ENCODE peak calls at places on chromosome 3, in nine cellular contexts. One of them, this sample, is unnamed.

GRCh38 chr3:110575702-110576101 is 495.9 kb upstream of the NECTIN3 start:
- DNase-seq in skeletal muscle cell: no peak
- DNase-seq in fibroblast of mammary gland: no peak
- DNase-seq in mesendoderm: peak; percentile 41
- DNase-seq in heart right ventricle: no peak
- DNase-seq in RWPE1: no peak
- DNase-seq in nucleus accumbens: no peak
- DNase-seq in kidney epithelial cell: no peak
- DNase-seq in adrenal gland: no peak
- DNase-seq in this sample: no peak

GRCh38 chr3:58526124-58526957 is 10.6 kb downstream of the ACOX2 start:
- DNase-seq in kidney epithelial cell: peak; percentile 76
- DNase-seq in adrenal gland: peak; percentile 62
- DNase-seq in skeletal muscle cell: peak; percentile 80
- DNase-seq in RWPE1: peak; percentile 84
- DNase-seq in nucleus accumbens: no peak
- DNase-seq in fibroblast of mammary gland: peak; percentile 96
- DNase-seq in mesendoderm: peak; percentile 81
- DNase-seq in heart right ventricle: no peak
- DNase-seq in this sample: no peak

GRCh38 chr3:36944012-36944640 is 728 bp downstream of the TRANK1 start:
- DNase-seq in RWPE1: peak; percentile 40
- DNase-seq in mesendoderm: peak; percentile 81
- DNase-seq in fibroblast of mammary gland: peak; percentile 48
- DNase-seq in skeletal muscle cell: no peak
- DNase-seq in heart right ventricle: peak; percentile 46
- DNase-seq in adrenal gland: peak; percentile 58
- DNase-seq in kidney epithelial cell: no peak
- DNase-seq in nucleus accumbens: peak; percentile 32
- DNase-seq in this sample: peak; percentile 76

GRCh38 chr3:128084675-128085021 is 32.4 kb downstream of the SEC61A1 start:
- DNase-seq in nucleus accumbens: no peak
- DNase-seq in RWPE1: no peak
- DNase-seq in kidney epithelial cell: no peak
- DNase-seq in mesendoderm: no peak
- DNase-seq in heart right ventricle: no peak
- DNase-seq in fibroblast of mammary gland: no peak
- DNase-seq in adrenal gland: peak; percentile 41
- DNase-seq in skeletal muscle cell: no peak
- DNase-seq in this sample: no peak

GRCh38 chr3:142976621-142977398 is 13.3 kb upstream of the PAQR9 start:
- DNase-seq in skeletal muscle cell: peak; percentile 85
- DNase-seq in kidney epithelial cell: peak; percentile 93
- DNase-seq in fibroblast of mammary gland: peak; percentile 96
- DNase-seq in mesendoderm: peak; percentile 65
- DNase-seq in nucleus accumbens: no peak
- DNase-seq in heart right ventricle: peak; percentile 85
- DNase-seq in adrenal gland: peak; percentile 97
- DNase-seq in RWPE1: peak; percentile 85
- DNase-seq in this sample: peak; percentile 71

GRCh38 chr3:122618614-122619013 is 41.2 kb downstream of the PARP15 start:
- DNase-seq in kidney epithelial cell: no peak
- DNase-seq in fibroblast of mammary gland: no peak
- DNase-seq in mesendoderm: no peak
- DNase-seq in RWPE1: no peak
- DNase-seq in adrenal gland: no peak
- DNase-seq in skeletal muscle cell: no peak
- DNase-seq in heart right ventricle: no peak
- DNase-seq in nucleus accumbens: no peak
- DNase-seq in this sample: no peak

GRCh38 chr3:129664040-129664646 is 57.7 kb upstream of the PLXND1 start:
- DNase-seq in skeletal muscle cell: no peak
- DNase-seq in heart right ventricle: no peak
- DNase-seq in fibroblast of mammary gland: no peak
- DNase-seq in RWPE1: no peak
- DNase-seq in adrenal gland: no peak
- DNase-seq in kidney epithelial cell: no peak
- DNase-seq in mesendoderm: no peak
- DNase-seq in nucleus accumbens: no peak
- DNase-seq in this sample: no peak

GRCh38 chr3:124553178-124553577 is 177.1 kb upstream of the UMPS start:
- DNase-seq in skeletal muscle cell: no peak
- DNase-seq in kidney epithelial cell: no peak
- DNase-seq in mesendoderm: no peak
- DNase-seq in nucleus accumbens: no peak
- DNase-seq in adrenal gland: no peak
- DNase-seq in heart right ventricle: no peak
- DNase-seq in fibroblast of mammary gland: no peak
- DNase-seq in RWPE1: no peak
- DNase-seq in this sample: no peak

GRCh38 chr3:10192953-10193691 is 28.4 kb downstream of the IRAK2 start:
- DNase-seq in kidney epithelial cell: peak; percentile 99
- DNase-seq in fibroblast of mammary gland: peak; percentile 95
- DNase-seq in nucleus accumbens: no peak
- DNase-seq in heart right ventricle: no peak
- DNase-seq in RWPE1: peak; percentile 57
- DNase-seq in skeletal muscle cell: peak; percentile 84
- DNase-seq in adrenal gland: peak; percentile 81
- DNase-seq in mesendoderm: peak; percentile 68
- DNase-seq in this sample: peak; percentile 74

GRCh38 chr3:102161362-102162006 is 273.3 kb upstream of the ZPLD1 start:
- DNase-seq in adrenal gland: no peak
- DNase-seq in RWPE1: no peak
- DNase-seq in mesendoderm: no peak
- DNase-seq in heart right ventricle: no peak
- DNase-seq in fibroblast of mammary gland: peak; percentile 39
- DNase-seq in skeletal muscle cell: no peak
- DNase-seq in kidney epithelial cell: no peak
- DNase-seq in nucleus accumbens: no peak
- DNase-seq in this sample: no peak

GRCh38 chr3:134839990-134840389 is 44.9 kb downstream of the EPHB1 start:
- DNase-seq in nucleus accumbens: no peak
- DNase-seq in kidney epithelial cell: no peak
- DNase-seq in adrenal gland: peak; percentile 29
- DNase-seq in fibroblast of mammary gland: no peak
- DNase-seq in skeletal muscle cell: no peak
- DNase-seq in mesendoderm: no peak
- DNase-seq in RWPE1: no peak
- DNase-seq in heart right ventricle: no peak
- DNase-seq in this sample: no peak

GRCh38 chr3:148604270-148605085 is 93.2 kb upstream of the AGTR1 start:
- DNase-seq in fibroblast of mammary gland: peak; percentile 77
- DNase-seq in heart right ventricle: no peak
- DNase-seq in kidney epithelial cell: no peak
- DNase-seq in skeletal muscle cell: no peak
- DNase-seq in mesendoderm: no peak
- DNase-seq in adrenal gland: no peak
- DNase-seq in nucleus accumbens: no peak
- DNase-seq in RWPE1: no peak
- DNase-seq in this sample: no peak

GRCh38 chr3:37621771-37622170 is 239.9 kb upstream of the CTDSPL start:
- DNase-seq in heart right ventricle: no peak
- DNase-seq in kidney epithelial cell: no peak
- DNase-seq in mesendoderm: no peak
- DNase-seq in RWPE1: no peak
- DNase-seq in nucleus accumbens: no peak
- DNase-seq in fibroblast of mammary gland: no peak
- DNase-seq in adrenal gland: no peak
- DNase-seq in skeletal muscle cell: no peak
- DNase-seq in this sample: no peak

GRCh38 chr3:48155122-48155521 is 33.1 kb downstream of the CDC25A start:
- DNase-seq in fibroblast of mammary gland: peak; percentile 91
- DNase-seq in RWPE1: peak; percentile 69
- DNase-seq in nucleus accumbens: no peak
- DNase-seq in heart right ventricle: no peak
- DNase-seq in kidney epithelial cell: peak; percentile 34
- DNase-seq in skeletal muscle cell: peak; percentile 51
- DNase-seq in mesendoderm: no peak
- DNase-seq in adrenal gland: peak; percentile 48
- DNase-seq in this sample: no peak

GRCh38 chr3:73074681-73075305 is 13.3 kb downstream of the EBLN2 start:
- DNase-seq in RWPE1: no peak
- DNase-seq in skeletal muscle cell: no peak
- DNase-seq in kidney epithelial cell: no peak
- DNase-seq in heart right ventricle: no peak
- DNase-seq in fibroblast of mammary gland: no peak
- DNase-seq in adrenal gland: no peak
- DNase-seq in mesendoderm: no peak
- DNase-seq in nucleus accumbens: no peak
- DNase-seq in this sample: no peak

GRCh38 chr3:34725774-34726173 is 913.6 kb upstream of the ARPP21 start:
- DNase-seq in RWPE1: no peak
- DNase-seq in adrenal gland: no peak
- DNase-seq in heart right ventricle: no peak
- DNase-seq in mesendoderm: peak; percentile 25
- DNase-seq in fibroblast of mammary gland: no peak
- DNase-seq in skeletal muscle cell: no peak
- DNase-seq in kidney epithelial cell: no peak
- DNase-seq in nucleus accumbens: no peak
- DNase-seq in this sample: no peak

GRCh38 chr3:8450618-8451017 is 51.0 kb upstream of the LMCD1 start:
- DNase-seq in nucleus accumbens: no peak
- DNase-seq in kidney epithelial cell: no peak
- DNase-seq in heart right ventricle: no peak
- DNase-seq in fibroblast of mammary gland: peak; percentile 50
- DNase-seq in RWPE1: no peak
- DNase-seq in mesendoderm: peak; percentile 48
- DNase-seq in adrenal gland: no peak
- DNase-seq in skeletal muscle cell: no peak
- DNase-seq in this sample: no peak

GRCh38 chr3:128618398-128618726 is 32.3 kb downstream of the RPN1 start:
- DNase-seq in kidney epithelial cell: no peak
- DNase-seq in RWPE1: no peak
- DNase-seq in skeletal muscle cell: no peak
- DNase-seq in fibroblast of mammary gland: peak; percentile 29
- DNase-seq in adrenal gland: no peak
- DNase-seq in heart right ventricle: no peak
- DNase-seq in nucleus accumbens: no peak
- DNase-seq in mesendoderm: no peak
- DNase-seq in this sample: no peak

GRCh38 chr3:55556622-55557531 is 69.8 kb upstream of the WNT5A start:
- DNase-seq in adrenal gland: no peak
- DNase-seq in kidney epithelial cell: no peak
- DNase-seq in RWPE1: no peak
- DNase-seq in fibroblast of mammary gland: peak; percentile 32
- DNase-seq in skeletal muscle cell: no peak
- DNase-seq in mesendoderm: no peak
- DNase-seq in nucleus accumbens: no peak
- DNase-seq in heart right ventricle: no peak
- DNase-seq in this sample: no peak

GRCh38 chr3:45253316-45253715 is 27.2 kb upstream of the TMEM158 start:
- DNase-seq in heart right ventricle: no peak
- DNase-seq in RWPE1: no peak
- DNase-seq in skeletal muscle cell: no peak
- DNase-seq in fibroblast of mammary gland: no peak
- DNase-seq in kidney epithelial cell: no peak
- DNase-seq in nucleus accumbens: no peak
- DNase-seq in adrenal gland: no peak
- DNase-seq in mesendoderm: no peak
- DNase-seq in this sample: no peak

GRCh38 chr3:112101946-112102345 is 15.8 kb downstream of the C3orf52 start:
- DNase-seq in fibroblast of mammary gland: peak; percentile 87
- DNase-seq in nucleus accumbens: no peak
- DNase-seq in skeletal muscle cell: peak; percentile 87
- DNase-seq in heart right ventricle: no peak
- DNase-seq in RWPE1: peak; percentile 83
- DNase-seq in kidney epithelial cell: peak; percentile 93
- DNase-seq in adrenal gland: no peak
- DNase-seq in mesendoderm: peak; percentile 71
- DNase-seq in this sample: no peak

GRCh38 chr3:179450321-179450720 is 949 bp downstream of the GNB4 start:
- DNase-seq in RWPE1: peak; percentile 14
- DNase-seq in nucleus accumbens: no peak
- DNase-seq in fibroblast of mammary gland: peak; percentile 29
- DNase-seq in kidney epithelial cell: no peak
- DNase-seq in mesendoderm: no peak
- DNase-seq in skeletal muscle cell: no peak
- DNase-seq in adrenal gland: no peak
- DNase-seq in heart right ventricle: no peak
- DNase-seq in this sample: no peak

GRCh38 chr3:150666167-150666566 is 37.6 kb downstream of the ERICH6 start:
- DNase-seq in fibroblast of mammary gland: no peak
- DNase-seq in heart right ventricle: no peak
- DNase-seq in skeletal muscle cell: no peak
- DNase-seq in RWPE1: no peak
- DNase-seq in kidney epithelial cell: no peak
- DNase-seq in mesendoderm: no peak
- DNase-seq in nucleus accumbens: no peak
- DNase-seq in adrenal gland: no peak
- DNase-seq in this sample: no peak